ENCODE peak calls at places on chromosomes 6 and 20, in six cellular contexts. One of them, this sample, is unnamed.

GRCh38 chr20:21102252-21102609 is 3.9 kb downstream of the LINC00237 start:
- DNase-seq in prostate gland: no peak
- DNase-seq in breast epithelium: no peak
- DNase-seq in ovary: no peak
- DNase-seq in cardiac muscle cell: no peak
- DNase-seq in heart right ventricle: no peak
- DNase-seq in this sample: no peak

GRCh38 chr6:36914227-36914794 is 28.6 kb downstream of the C6orf89 start:
- DNase-seq in heart right ventricle: no peak
- DNase-seq in cardiac muscle cell: peak; percentile 24
- DNase-seq in prostate gland: peak; percentile 51
- DNase-seq in breast epithelium: peak; percentile 86
- DNase-seq in ovary: no peak
- DNase-seq in this sample: no peak

GRCh38 chr20:50040432-50041237 is 57.9 kb downstream of the SNAI1 start:
- DNase-seq in prostate gland: no peak
- DNase-seq in ovary: no peak
- DNase-seq in heart right ventricle: no peak
- DNase-seq in breast epithelium: no peak
- DNase-seq in cardiac muscle cell: no peak
- DNase-seq in this sample: no peak

GRCh38 chr6:30883743-30884520 is at the start of gene DDR1:
- DNase-seq in breast epithelium: peak; percentile 91
- DNase-seq in ovary: peak; percentile 91
- DNase-seq in heart right ventricle: peak; percentile 76
- DNase-seq in prostate gland: peak; percentile 89
- DNase-seq in cardiac muscle cell: peak; percentile 85
- DNase-seq in this sample: peak; percentile 28

GRCh38 chr6:150492941-150493340 is 106.7 kb upstream of the PLEKHG1 start:
- DNase-seq in ovary: no peak
- DNase-seq in prostate gland: no peak
- DNase-seq in heart right ventricle: no peak
- DNase-seq in breast epithelium: peak; percentile 38
- DNase-seq in cardiac muscle cell: no peak
- DNase-seq in this sample: no peak

GRCh38 chr6:150539568-150539967 is 60.1 kb upstream of the PLEKHG1 start:
- DNase-seq in ovary: no peak
- DNase-seq in heart right ventricle: no peak
- DNase-seq in cardiac muscle cell: no peak
- DNase-seq in breast epithelium: no peak
- DNase-seq in prostate gland: no peak
- DNase-seq in this sample: no peak

GRCh38 chr20:35617397-35618031 is 1.9 kb downstream of the SPAG4 start:
- DNase-seq in prostate gland: no peak
- DNase-seq in ovary: peak; percentile 77
- DNase-seq in breast epithelium: peak; percentile 39
- DNase-seq in cardiac muscle cell: peak; percentile 77
- DNase-seq in heart right ventricle: peak; percentile 43
- DNase-seq in this sample: peak; percentile 27

GRCh38 chr6:161227004-161227950 is 46.6 kb downstream of the AGPAT4 start:
- DNase-seq in ovary: no peak
- DNase-seq in breast epithelium: no peak
- DNase-seq in cardiac muscle cell: no peak
- DNase-seq in heart right ventricle: no peak
- DNase-seq in prostate gland: no peak
- DNase-seq in this sample: no peak

GRCh38 chr6:149230729-149231434 is 86.6 kb upstream of the TAB2 start:
- DNase-seq in cardiac muscle cell: no peak
- DNase-seq in prostate gland: no peak
- DNase-seq in heart right ventricle: no peak
- DNase-seq in breast epithelium: no peak
- DNase-seq in ovary: no peak
- DNase-seq in this sample: no peak

GRCh38 chr6:114390176-114390575 is 47.4 kb upstream of the HS3ST5 start:
- DNase-seq in breast epithelium: no peak
- DNase-seq in prostate gland: no peak
- DNase-seq in heart right ventricle: no peak
- DNase-seq in cardiac muscle cell: no peak
- DNase-seq in ovary: no peak
- DNase-seq in this sample: no peak

GRCh38 chr20:32737371-32738223 is 5.7 kb downstream of the COMMD7 start:
- DNase-seq in ovary: no peak
- DNase-seq in heart right ventricle: no peak
- DNase-seq in cardiac muscle cell: no peak
- DNase-seq in breast epithelium: no peak
- DNase-seq in prostate gland: no peak
- DNase-seq in this sample: no peak

GRCh38 chr20:60001027-60001567 is 42.9 kb downstream of the CDH26 start:
- DNase-seq in heart right ventricle: no peak
- DNase-seq in breast epithelium: no peak
- DNase-seq in cardiac muscle cell: no peak
- DNase-seq in ovary: no peak
- DNase-seq in prostate gland: no peak
- DNase-seq in this sample: no peak

GRCh38 chr6:35400901-35401311 is 51.2 kb upstream of the FANCE start:
- DNase-seq in breast epithelium: no peak
- DNase-seq in ovary: no peak
- DNase-seq in cardiac muscle cell: no peak
- DNase-seq in heart right ventricle: no peak
- DNase-seq in prostate gland: no peak
- DNase-seq in this sample: no peak

GRCh38 chr6:148430897-148431296 is 88.3 kb downstream of the SASH1 start:
- DNase-seq in heart right ventricle: no peak
- DNase-seq in cardiac muscle cell: peak; percentile 52
- DNase-seq in ovary: no peak
- DNase-seq in prostate gland: no peak
- DNase-seq in breast epithelium: no peak
- DNase-seq in this sample: no peak

GRCh38 chr20:25532015-25532751 is 53.1 kb downstream of the NINL start:
- DNase-seq in ovary: no peak
- DNase-seq in cardiac muscle cell: no peak
- DNase-seq in prostate gland: no peak
- DNase-seq in breast epithelium: no peak
- DNase-seq in heart right ventricle: no peak
- DNase-seq in this sample: no peak

GRCh38 chr6:109978174-109979032 is at the start of gene GPR6:
- DNase-seq in ovary: peak; percentile 64
- DNase-seq in heart right ventricle: peak; percentile 56
- DNase-seq in cardiac muscle cell: peak; percentile 95
- DNase-seq in breast epithelium: no peak
- DNase-seq in prostate gland: peak; percentile 17
- DNase-seq in this sample: no peak

GRCh38 chr20:62554898-62555641 is 79.3 kb upstream of the GATA5 start:
- DNase-seq in ovary: no peak
- DNase-seq in heart right ventricle: no peak
- DNase-seq in cardiac muscle cell: no peak
- DNase-seq in breast epithelium: no peak
- DNase-seq in prostate gland: no peak
- DNase-seq in this sample: no peak

GRCh38 chr6:52513896-52514295 is 63.0 kb downstream of the TRAM2 start:
- DNase-seq in heart right ventricle: no peak
- DNase-seq in cardiac muscle cell: no peak
- DNase-seq in breast epithelium: no peak
- DNase-seq in prostate gland: no peak
- DNase-seq in ovary: no peak
- DNase-seq in this sample: no peak

GRCh38 chr20:38657390-38657789 is 55.8 kb downstream of the ARHGAP40 start:
- DNase-seq in prostate gland: no peak
- DNase-seq in breast epithelium: no peak
- DNase-seq in ovary: no peak
- DNase-seq in heart right ventricle: no peak
- DNase-seq in cardiac muscle cell: no peak
- DNase-seq in this sample: no peak

GRCh38 chr6:40856271-40856670 is 182.8 kb downstream of the UNC5CL start:
- DNase-seq in breast epithelium: no peak
- DNase-seq in ovary: no peak
- DNase-seq in prostate gland: no peak
- DNase-seq in cardiac muscle cell: no peak
- DNase-seq in heart right ventricle: no peak
- DNase-seq in this sample: no peak

GRCh38 chr6:84093405-84094049 is 60.0 kb downstream of the MRAP2 start:
- DNase-seq in prostate gland: no peak
- DNase-seq in cardiac muscle cell: no peak
- DNase-seq in ovary: no peak
- DNase-seq in breast epithelium: no peak
- DNase-seq in heart right ventricle: no peak
- DNase-seq in this sample: no peak

GRCh38 chr20:63372971-63373885 is 12.1 kb upstream of the CHRNA4 start:
- DNase-seq in heart right ventricle: no peak
- DNase-seq in prostate gland: no peak
- DNase-seq in ovary: no peak
- DNase-seq in breast epithelium: no peak
- DNase-seq in cardiac muscle cell: peak; percentile 66
- DNase-seq in this sample: no peak

GRCh38 chr20:44966030-44966961 is at the start of gene STK4:
- DNase-seq in heart right ventricle: peak; percentile 93
- DNase-seq in prostate gland: peak; percentile 92
- DNase-seq in ovary: peak; percentile 95
- DNase-seq in cardiac muscle cell: peak; percentile 97
- DNase-seq in breast epithelium: peak; percentile 89
- DNase-seq in this sample: peak; percentile 85

GRCh38 chr20:43715044-43715443 is 11.8 kb downstream of the GTSF1L start:
- DNase-seq in breast epithelium: no peak
- DNase-seq in prostate gland: no peak
- DNase-seq in ovary: no peak
- DNase-seq in heart right ventricle: no peak
- DNase-seq in cardiac muscle cell: no peak
- DNase-seq in this sample: no peak

GRCh38 chr6:54193560-54193959 is 82.3 kb downstream of the MLIP start:
- DNase-seq in prostate gland: no peak
- DNase-seq in ovary: no peak
- DNase-seq in cardiac muscle cell: no peak
- DNase-seq in breast epithelium: no peak
- DNase-seq in heart right ventricle: no peak
- DNase-seq in this sample: no peak

GRCh38 chr6:72811971-72812421 is 190.1 kb downstream of the KCNQ5 start:
- DNase-seq in breast epithelium: no peak
- DNase-seq in cardiac muscle cell: no peak
- DNase-seq in heart right ventricle: no peak
- DNase-seq in ovary: no peak
- DNase-seq in prostate gland: no peak
- DNase-seq in this sample: no peak

GRCh38 chr6:73367761-73368355 is 1.8 kb downstream of the OOEP start:
- DNase-seq in heart right ventricle: no peak
- DNase-seq in breast epithelium: no peak
- DNase-seq in cardiac muscle cell: no peak
- DNase-seq in ovary: no peak
- DNase-seq in prostate gland: no peak
- DNase-seq in this sample: no peak

GRCh38 chr20:62511915-62512610 is 36.3 kb upstream of the GATA5 start:
- DNase-seq in prostate gland: no peak
- DNase-seq in cardiac muscle cell: peak; percentile 83
- DNase-seq in heart right ventricle: no peak
- DNase-seq in ovary: no peak
- DNase-seq in breast epithelium: no peak
- DNase-seq in this sample: no peak

GRCh38 chr6:13712485-13712990 is 903 bp upstream of the RANBP9 start:
- DNase-seq in cardiac muscle cell: no peak
- DNase-seq in heart right ventricle: no peak
- DNase-seq in breast epithelium: no peak
- DNase-seq in ovary: no peak
- DNase-seq in prostate gland: no peak
- DNase-seq in this sample: peak; percentile 37
- H3K4me1 ChIP-seq in cardiac muscle cell: peaks cover 29% of the 10 kb centered on the region
- H3K4me1 ChIP-seq in heart right ventricle: peaks cover 36% of the 10 kb centered on the region
- H3K4me1 ChIP-seq in breast epithelium: no peaks in the 10 kb centered on the region
- H3K4me1 ChIP-seq in ovary: peaks cover 4% of the 10 kb centered on the region
- H3K4me1 ChIP-seq in prostate gland: peaks cover 4% of the 10 kb centered on the region
- H3K4me1 ChIP-seq in this sample: no peaks in the 10 kb centered on the region

GRCh38 chr6:98764378-98764911 is 69.9 kb upstream of the POU3F2 start:
- DNase-seq in ovary: no peak
- DNase-seq in cardiac muscle cell: no peak
- DNase-seq in breast epithelium: no peak
- DNase-seq in heart right ventricle: no peak
- DNase-seq in prostate gland: no peak
- DNase-seq in this sample: no peak

GRCh38 chr6:98759459-98759858 is 74.9 kb upstream of the POU3F2 start:
- DNase-seq in prostate gland: no peak
- DNase-seq in heart right ventricle: no peak
- DNase-seq in cardiac muscle cell: no peak
- DNase-seq in breast epithelium: no peak
- DNase-seq in ovary: no peak
- DNase-seq in this sample: no peak
- TF ChIP-seq CTCF in prostate gland: no peak
- TF ChIP-seq CTCF in heart right ventricle: no peak
- TF ChIP-seq CTCF in cardiac muscle cell: no peak
- TF ChIP-seq CTCF in breast epithelium: no peak
- TF ChIP-seq CTCF in ovary: no peak
- TF ChIP-seq CTCF in this sample: no peak

GRCh38 chr6:118708055-118708454 is 56.7 kb upstream of the CEP85L start:
- DNase-seq in cardiac muscle cell: no peak
- DNase-seq in heart right ventricle: no peak
- DNase-seq in ovary: no peak
- DNase-seq in breast epithelium: no peak
- DNase-seq in prostate gland: no peak
- DNase-seq in this sample: no peak
- H3K4me1 ChIP-seq in cardiac muscle cell: peaks cover 25% of the 10 kb centered on the region
- H3K4me1 ChIP-seq in heart right ventricle: peaks cover 51% of the 10 kb centered on the region
- H3K4me1 ChIP-seq in ovary: peaks cover 7% of the 10 kb centered on the region
- H3K4me1 ChIP-seq in breast epithelium: no peaks in the 10 kb centered on the region
- H3K4me1 ChIP-seq in prostate gland: no peaks in the 10 kb centered on the region
- H3K4me1 ChIP-seq in this sample: peaks cover 9% of the 10 kb centered on the region

GRCh38 chr6:157758516-157759023 is 64.5 kb upstream of the SNX9 start:
- DNase-seq in cardiac muscle cell: no peak
- DNase-seq in ovary: no peak
- DNase-seq in breast epithelium: no peak
- DNase-seq in heart right ventricle: no peak
- DNase-seq in prostate gland: no peak
- DNase-seq in this sample: no peak

GRCh38 chr6:157760137-157760536 is 62.9 kb upstream of the SNX9 start:
- DNase-seq in breast epithelium: no peak
- DNase-seq in ovary: no peak
- DNase-seq in cardiac muscle cell: no peak
- DNase-seq in prostate gland: no peak
- DNase-seq in heart right ventricle: no peak
- DNase-seq in this sample: no peak

GRCh38 chr6:157760589-157761330 is 62.3 kb upstream of the SNX9 start:
- DNase-seq in heart right ventricle: no peak
- DNase-seq in cardiac muscle cell: no peak
- DNase-seq in prostate gland: no peak
- DNase-seq in ovary: peak; percentile 37
- DNase-seq in breast epithelium: no peak
- DNase-seq in this sample: no peak

GRCh38 chr6:157757430-157758403 is 65.3 kb upstream of the SNX9 start:
- DNase-seq in heart right ventricle: no peak
- DNase-seq in prostate gland: no peak
- DNase-seq in ovary: no peak
- DNase-seq in breast epithelium: no peak
- DNase-seq in cardiac muscle cell: no peak
- DNase-seq in this sample: no peak

DNA sequence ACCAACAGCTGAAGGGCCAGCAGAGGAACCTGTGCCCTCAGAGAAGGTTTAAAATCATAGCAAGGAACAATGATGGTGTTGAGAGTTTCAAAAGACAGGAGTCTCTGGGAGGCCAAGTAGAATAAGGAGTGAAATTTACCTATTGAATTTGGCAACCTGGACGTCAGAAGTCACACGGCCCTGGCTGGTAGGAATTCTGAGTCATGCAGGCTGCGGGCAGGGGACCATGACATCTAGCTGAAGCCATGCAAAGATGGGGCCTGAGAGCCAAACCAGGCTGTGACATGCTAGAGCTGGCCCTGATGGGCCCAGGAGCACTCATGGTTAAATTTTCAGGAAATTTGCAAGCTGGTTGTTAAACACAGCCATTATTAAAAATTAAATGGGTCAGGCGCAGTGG is 64.0 kb upstream of the SNX9 start:
- DNase-seq in breast epithelium: no peak
- DNase-seq in heart right ventricle: no peak
- DNase-seq in prostate gland: no peak
- DNase-seq in cardiac muscle cell: no peak
- DNase-seq in ovary: no peak
- DNase-seq in this sample: no peak
- TF ChIP-seq CTCF in breast epithelium: no peak
- TF ChIP-seq CTCF in heart right ventricle: no peak
- TF ChIP-seq CTCF in prostate gland: no peak
- TF ChIP-seq CTCF in cardiac muscle cell: no peak
- TF ChIP-seq CTCF in ovary: no peak
- TF ChIP-seq CTCF in this sample: no peak